ENCODE peak calls at places on chromosome 11, in seven cellular contexts. W is H1, S is IMR-90, A is trophoblast cell, E is neuronal stem cell, I is mesenchymal stem cell, C is H9. T is an unnamed sample.

GRCh38 chr11:89922195-89922660 is at the start of gene TRIM49D1:
- DNase-seq in W (no peak), S (no peak), A (no peak), E (no peak), I (no peak), C (no peak), T (no peak)

GRCh38 chr11:43567396-43567975 is 113.1 kb upstream of the HSD17B12 start:
- DNase-seq in W (no peak), S (peak), A (no peak), E (no peak), I (peak), C (no peak), T (peak)

GRCh38 chr11:46537121-46537520 is 56.7 kb downstream of the AMBRA1 start:
- DNase-seq in W (no peak), S (peak), A (no peak), E (no peak), I (peak), C (no peak), T (peak)

GRCh38 chr11:75706260-75706729 is 11.3 kb upstream of the MOGAT2 start:
- DNase-seq in W (peak), S (peak), A (peak), E (peak), I (peak), C (peak), T (peak)

GRCh38 chr11:10267821-10268220 is 26.2 kb downstream of the SBF2 start:
- DNase-seq in W (no peak), S (no peak), A (no peak), E (no peak), I (no peak), C (no peak), T (no peak)

GRCh38 chr11:11731311-11732083 is 109.7 kb upstream of the GALNT18 start:
- DNase-seq in W (no peak), S (peak), A (no peak), E (no peak), I (peak), C (no peak), T (no peak)

GRCh38 chr11:70220136-70220535 is 17.0 kb downstream of the FADD start:
- DNase-seq in W (no peak), S (no peak), A (peak), E (no peak), I (no peak), C (no peak), T (peak)

GRCh38 chr11:3627291-3627690 is 14.5 kb downstream of the ART5 start:
- DNase-seq in W (no peak), S (peak), A (no peak), E (no peak), I (peak), C (no peak), T (peak)

GRCh38 chr11:19474954-19475811 is 234.4 kb upstream of the E2F8 start:
- DNase-seq in W (no peak), S (no peak), A (no peak), E (peak), I (no peak), C (no peak), T (peak)

GRCh38 chr11:299951-300735 is 817 bp upstream of the IFITM5 start:
- DNase-seq in W (no peak), S (peak), A (no peak), E (no peak), I (no peak), C (peak), T (peak)

GRCh38 chr11:67534070-67534679 is 10.9 kb upstream of the CABP2 start:
- DNase-seq in W (no peak), S (no peak), A (no peak), E (peak), I (peak), C (no peak), T (peak)

GRCh38 chr11:77672276-77672675 is 34.7 kb upstream of the CLNS1A start:
- DNase-seq in W (no peak), S (peak), A (peak), E (no peak), I (peak), C (no peak), T (no peak)

GRCh38 chr11:110026823-110027626 is 66.2 kb upstream of the ZC3H12C start:
- DNase-seq in W (no peak), S (peak), A (no peak), E (no peak), I (no peak), C (no peak), T (no peak)

GRCh38 chr11:11691296-11692141 is 69.7 kb upstream of the GALNT18 start:
- DNase-seq in W (peak), S (no peak), A (no peak), E (peak), I (no peak), C (peak), T (peak)

GRCh38 chr11:34774604-34775003 is 141.6 kb downstream of the APIP start:
- DNase-seq in W (no peak), S (no peak), A (no peak), E (no peak), I (no peak), C (no peak), T (no peak)

GRCh38 chr11:45665933-45666647 is 668 bp upstream of the CHST1 start:
- DNase-seq in W (peak), S (no peak), A (no peak), E (no peak), I (peak), C (no peak), T (no peak)

GRCh38 chr11:58622344-58622743 is at the start of gene CNTF:
- DNase-seq in W (no peak), S (peak), A (peak), E (no peak), I (peak), C (no peak), T (peak)

GRCh38 chr11:3160252-3161031 is 4.7 kb downstream of the OSBPL5 start:
- DNase-seq in W (peak), S (peak), A (peak), E (peak), I (peak), C (peak), T (peak)

GRCh38 chr11:27008811-27009535 is 15.1 kb downstream of the FIBIN start:
- DNase-seq in W (no peak), S (no peak), A (no peak), E (no peak), I (no peak), C (no peak), T (no peak)

GRCh38 chr11:27012254-27012921 is 18.5 kb downstream of the FIBIN start:
- DNase-seq in W (no peak), S (peak), A (no peak), E (peak), I (peak), C (no peak), T (peak)

GRCh38 chr11:27013741-27014415 is 20.0 kb downstream of the FIBIN start:
- DNase-seq in W (no peak), S (peak), A (no peak), E (no peak), I (peak), C (no peak), T (peak)

DNA sequence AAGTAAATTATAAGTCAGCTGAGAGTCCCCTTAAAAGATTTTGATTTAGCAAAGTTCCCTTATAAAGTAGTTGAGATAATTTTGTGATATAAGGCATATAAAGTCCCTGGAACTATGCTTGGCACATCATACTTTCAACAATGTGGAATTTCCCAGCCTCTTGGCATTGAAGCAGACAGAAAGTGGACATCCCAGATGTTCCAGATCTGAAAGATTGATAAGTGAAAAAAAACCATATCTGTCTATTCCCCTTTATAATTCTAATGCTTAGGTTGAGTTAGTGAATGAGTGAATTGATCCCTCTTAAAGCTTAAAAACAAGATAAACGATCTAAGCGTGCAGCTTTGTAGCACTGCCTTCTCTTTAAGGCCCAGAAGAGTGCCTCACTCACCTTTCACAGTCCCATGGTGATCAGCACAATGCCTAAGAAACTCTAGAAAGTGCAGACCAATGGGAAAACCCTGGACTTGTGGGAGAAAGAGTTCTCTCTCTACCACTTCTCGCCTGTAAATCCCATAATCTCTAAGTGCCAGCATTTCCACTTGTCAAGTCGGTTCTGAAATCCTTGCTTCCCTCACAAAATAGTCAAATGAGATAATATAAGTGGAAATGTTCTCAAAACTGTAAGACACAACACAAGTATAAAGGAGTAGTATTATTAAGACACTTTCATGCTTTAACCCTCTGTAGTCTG is 17.8 kb downstream of the FIBIN start:
- DNase-seq in W (no peak), S (no peak), A (no peak), E (no peak), I (peak), C (no peak), T (peak)
- H3K9ac ChIP-seq in W (no peak), S (peak), A (no peak), E (no peak), I (no peak), C (no peak), T (no peak)

DNA sequence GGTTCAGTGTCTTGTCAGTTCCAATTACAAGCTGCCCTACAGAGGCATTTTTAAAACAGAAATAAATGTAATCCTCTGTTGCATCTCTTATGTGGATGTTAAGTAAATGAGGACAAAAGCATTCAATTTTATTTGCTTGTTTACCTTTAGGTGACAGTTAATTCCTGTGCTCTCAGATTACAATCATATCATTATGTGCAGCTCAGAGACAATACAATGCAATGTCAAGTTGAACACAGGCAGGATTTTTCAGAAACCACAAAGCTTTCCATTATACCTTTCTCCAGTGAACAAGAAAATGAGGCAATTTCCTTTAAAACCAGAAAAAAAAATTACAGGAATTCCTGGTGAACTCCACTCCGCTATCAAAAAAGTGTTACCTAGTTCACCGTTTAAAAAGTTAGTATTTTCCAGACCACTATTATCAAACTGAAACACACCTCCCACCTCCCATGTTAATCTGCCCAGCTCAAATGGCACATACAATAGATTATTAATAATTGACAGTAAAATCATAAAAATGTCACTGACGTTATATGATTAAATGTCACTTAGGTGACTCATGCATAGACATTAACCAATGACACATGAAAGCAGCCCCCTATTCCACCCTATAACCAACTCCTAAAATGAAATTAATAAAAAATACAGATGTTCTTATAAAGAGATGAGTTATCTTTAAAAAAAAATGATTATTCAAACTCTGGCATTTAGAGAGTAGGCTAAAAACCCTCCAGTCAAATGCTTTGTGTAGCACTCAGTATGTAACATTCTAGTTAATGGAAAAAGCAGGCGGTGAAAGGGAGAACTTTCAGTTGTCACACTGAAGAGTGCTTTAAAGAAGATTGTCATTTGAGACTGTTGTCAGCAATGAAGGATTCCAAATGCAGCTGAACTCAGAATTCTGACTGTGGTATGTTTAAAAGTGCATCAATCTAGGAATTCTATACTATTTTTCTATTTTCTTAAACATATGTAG is 98.6 kb downstream of the MUC15 start:
- DNase-seq in W (no peak), S (no peak), A (no peak), E (no peak), I (no peak), C (no peak), T (no peak)
- H4K8ac ChIP-seq in W (no peak), S (no peak), A (no peak), E (no peak), I (no peak), C (no peak), T (no peak)

GRCh38 chr11:123560001-123560400 is 94.4 kb downstream of the SCN3B start:
- DNase-seq in W (no peak), S (peak), A (no peak), E (no peak), I (peak), C (no peak), T (no peak)
- H3K9ac ChIP-seq in W (no peak), S (peak), A (no peak), E (peak), I (peak), C (no peak), T (peak)

GRCh38 chr11:115255006-115255762 is 249.0 kb downstream of the CADM1 start:
- DNase-seq in W (no peak), S (no peak), A (no peak), E (no peak), I (no peak), C (no peak), T (peak)
- H4K8ac ChIP-seq in W (no peak), S (no peak), A (no peak), E (no peak), I (no peak), C (no peak), T (no peak)

GRCh38 chr11:116955949-116956348 is 118.5 kb upstream of the APOA1 start:
- DNase-seq in W (no peak), S (no peak), A (no peak), E (no peak), I (no peak), C (no peak), T (peak)

GRCh38 chr11:116950210-116950609 is 112.8 kb upstream of the APOA1 start:
- DNase-seq in W (no peak), S (no peak), A (no peak), E (no peak), I (no peak), C (no peak), T (no peak)

GRCh38 chr11:116955548-116955947 is 118.1 kb upstream of the APOA1 start:
- DNase-seq in W (no peak), S (no peak), A (no peak), E (no peak), I (no peak), C (no peak), T (no peak)

GRCh38 chr11:116951762-116952161 is 114.3 kb upstream of the APOA1 start:
- DNase-seq in W (no peak), S (no peak), A (no peak), E (no peak), I (no peak), C (no peak), T (no peak)

GRCh38 chr11:116953525-116954284 is 116.3 kb upstream of the APOA1 start:
- DNase-seq in W (no peak), S (no peak), A (no peak), E (no peak), I (no peak), C (no peak), T (no peak)
- H3K9ac ChIP-seq in W (no peak), S (no peak), A (no peak), E (no peak), I (no peak), C (no peak), T (no peak)